ENCODE peak calls at places on chromosomes 12 and 14, in ten cellular contexts. B is K562; F is T-helper 17 cell; Z is amniotic epithelial cell; E is endothelial cell; O is HEK293T; T is renal cortical epithelial cell; A is COR-L47; L is stimulated activated CD4-positive, alpha-beta T cell treated with anti-CD3 and anti-CD28 coated beads, Interleukin-15, amount 100 ng/mL, for 1 hour; N is neural progenitor cell. P is an unnamed sample.

GRCh38 chr12:30806989-30807694 is 52.4 kb upstream of the CAPRIN2 start:
- DNase-seq in B (peak), F (no peak), Z (peak), E (peak), O (peak), T (peak), A (peak), L (no peak), N (peak), P (peak)

GRCh38 chr12:19546027-19546426 is 106.7 kb downstream of the AEBP2 start:
- DNase-seq in B (no peak), F (no peak), Z (peak), E (no peak), O (no peak), T (no peak), A (no peak), L (no peak), N (no peak), P (no peak)

GRCh38 chr14:88834883-88835431 is 10.5 kb downstream of the TTC8 start:
- DNase-seq in B (no peak), F (no peak), Z (no peak), E (no peak), O (no peak), T (peak), A (no peak), L (no peak), N (no peak), P (no peak)

GRCh38 chr12:6229224-6229748 is 29.1 kb downstream of the CD9 start:
- DNase-seq in B (no peak), F (no peak), Z (no peak), E (no peak), O (no peak), T (peak), A (no peak), L (no peak), N (no peak), P (no peak)

GRCh38 chr14:22977684-22978486 is 4.5 kb downstream of the AJUBA start:
- DNase-seq in B (peak), F (no peak), Z (peak), E (peak), O (no peak), T (peak), A (no peak), L (no peak), N (peak), P (no peak)

GRCh38 chr14:99261916-99262787 is 9.8 kb downstream of the BCL11B start:
- DNase-seq in B (no peak), F (peak), Z (no peak), E (no peak), O (no peak), T (no peak), A (no peak), L (no peak), N (no peak), P (no peak)

GRCh38 chr14:101171650-101172049 is 268.1 kb upstream of the RTL1 start:
- DNase-seq in B (no peak), F (no peak), Z (no peak), E (no peak), O (no peak), T (no peak), A (no peak), L (no peak), N (no peak), P (no peak)

GRCh38 chr12:10310926-10311705 is 3.4 kb downstream of the KLRD1 start:
- DNase-seq in B (no peak), F (no peak), Z (peak), E (no peak), O (no peak), T (no peak), A (no peak), L (no peak), N (no peak), P (no peak)

GRCh38 chr12:27733052-27733656 is 22.5 kb downstream of the MRPS35 start:
- DNase-seq in B (peak), F (no peak), Z (peak), E (no peak), O (peak), T (no peak), A (no peak), L (peak), N (peak), P (peak)

GRCh38 chr12:132418393-132418925 is 71.5 kb upstream of the FBRSL1 start:
- DNase-seq in B (no peak), F (no peak), Z (no peak), E (no peak), O (no peak), T (no peak), A (no peak), L (no peak), N (no peak), P (no peak)

GRCh38 chr14:103064978-103065377 is 7.6 kb upstream of the CDC42BPB start:
- DNase-seq in B (no peak), F (no peak), Z (no peak), E (no peak), O (no peak), T (peak), A (no peak), L (no peak), N (no peak), P (no peak)

GRCh38 chr14:98819132-98819866 is 452.7 kb downstream of the BCL11B start:
- DNase-seq in B (no peak), F (no peak), Z (no peak), E (no peak), O (no peak), T (no peak), A (peak), L (no peak), N (peak), P (no peak)

P was measured in BE2C.